ENCODE peak calls at places on chromosomes 2 and 18, in eight cellular contexts. B is SK-N-SH, Z is GM23338, R is transverse colon, P is sigmoid colon, F is stomach, H is H1, C is endothelial cell of umbilical vein. Y is an unnamed sample.

GRCh38 chr18:39184176-39184575 is 1618.6 kb upstream of the CELF4 start:
- DNase-seq in F (no peak), C (no peak), R (no peak), P (no peak), Z (no peak), H (no peak), B (peak; percentile 22), Y (no peak)

GRCh38 chr2:19255481-19255880 is 102.9 kb downstream of the OSR1 start:
- DNase-seq in R (no peak), H (no peak), Z (no peak), B (no peak), F (no peak), C (no peak), P (no peak), Y (no peak)

GRCh38 chr2:237998530-237998929 is 31.7 kb downstream of the UBE2F start:
- DNase-seq in R (no peak), Z (no peak), P (no peak), F (no peak), H (no peak), B (no peak), C (peak; percentile 83), Y (no peak)

GRCh38 chr18:47701133-47701532 is 229.3 kb downstream of the SMAD2 start:
- DNase-seq in R (no peak), P (no peak), H (no peak), B (no peak), C (no peak), F (no peak), Z (no peak), Y (no peak)

GRCh38 chr2:24671230-24671629 is 122.0 kb downstream of the PTRHD1 start:
- DNase-seq in R (no peak), F (no peak), B (no peak), P (no peak), C (no peak), Z (no peak), H (no peak), Y (no peak)

GRCh38 chr2:191870744-191871143 is 23.9 kb upstream of the CAVIN2 start:
- DNase-seq in Z (peak; percentile 53), R (no peak), H (no peak), F (no peak), B (no peak), C (peak; percentile 10), P (no peak), Y (no peak)

GRCh38 chr2:70024284-70024683 is 62.9 kb upstream of the ASPRV1 start:
- DNase-seq in R (no peak), F (no peak), H (no peak), Z (peak; percentile 72), P (no peak), C (no peak), B (no peak), Y (peak; percentile 48)

GRCh38 chr2:1746174-1747064 is 2.1 kb upstream of the PXDN start:
- DNase-seq in R (no peak), Z (no peak), P (no peak), F (no peak), C (no peak), H (no peak), B (no peak), Y (peak; percentile 45)

GRCh38 chr2:44237221-44237620 is 38.1 kb upstream of the SLC3A1 start:
- DNase-seq in H (no peak), F (no peak), Z (no peak), B (no peak), C (no peak), R (no peak), P (no peak), Y (no peak)

GRCh38 chr2:197102202-197102601 is 175.7 kb upstream of the PGAP1 start:
- DNase-seq in C (no peak), H (no peak), Z (no peak), F (no peak), P (no peak), B (no peak), R (no peak), Y (no peak)

GRCh38 chr2:127068351-127068741 is 38.6 kb downstream of the BIN1 start:
- DNase-seq in Z (no peak), P (no peak), B (no peak), F (no peak), H (no peak), R (no peak), C (no peak), Y (no peak)

GRCh38 chr2:127067620-127068350 is 39.2 kb downstream of the BIN1 start:
- DNase-seq in B (peak; percentile 87), F (peak; percentile 88), P (peak; percentile 87), R (peak; percentile 84), H (peak; percentile 58), Z (peak; percentile 92), C (peak; percentile 55), Y (no peak)

GRCh38 chr2:127065932-127066318 is 41.0 kb downstream of the BIN1 start:
- DNase-seq in P (no peak), B (no peak), C (no peak), R (no peak), H (no peak), Z (no peak), F (no peak), Y (no peak)

GRCh38 chr2:127065299-127065931 is 41.5 kb downstream of the BIN1 start:
- DNase-seq in P (no peak), F (no peak), C (no peak), Z (no peak), R (no peak), H (no peak), B (no peak), Y (no peak)

GRCh38 chr2:127066942-127067341 is 40.0 kb downstream of the BIN1 start:
- DNase-seq in Z (no peak), P (peak; percentile 89), F (peak; percentile 35), H (no peak), C (no peak), R (peak; percentile 51), B (no peak), Y (peak; percentile 89)
- TF ChIP-seq POLR2AphosphoS5 in Z (no peak), P (peak; percentile 46), F (no peak), H (no peak), C (no peak), R (no peak), B (no peak), Y (no peak)

GRCh38 chr2:106264203-106264602 is 70.1 kb upstream of the UXS1 start:
- DNase-seq in H (no peak), R (no peak), C (no peak), Z (no peak), B (no peak), F (no peak), P (no peak), Y (no peak)
- H3K27ac ChIP-seq in H (no peak overlapping the region), R (no peak overlapping the region), C (no peak overlapping the region), Z (no peak overlapping the region), B (no peak overlapping the region), F (no peak overlapping the region), P (no peak overlapping the region), Y (no peak overlapping the region)

DNA sequence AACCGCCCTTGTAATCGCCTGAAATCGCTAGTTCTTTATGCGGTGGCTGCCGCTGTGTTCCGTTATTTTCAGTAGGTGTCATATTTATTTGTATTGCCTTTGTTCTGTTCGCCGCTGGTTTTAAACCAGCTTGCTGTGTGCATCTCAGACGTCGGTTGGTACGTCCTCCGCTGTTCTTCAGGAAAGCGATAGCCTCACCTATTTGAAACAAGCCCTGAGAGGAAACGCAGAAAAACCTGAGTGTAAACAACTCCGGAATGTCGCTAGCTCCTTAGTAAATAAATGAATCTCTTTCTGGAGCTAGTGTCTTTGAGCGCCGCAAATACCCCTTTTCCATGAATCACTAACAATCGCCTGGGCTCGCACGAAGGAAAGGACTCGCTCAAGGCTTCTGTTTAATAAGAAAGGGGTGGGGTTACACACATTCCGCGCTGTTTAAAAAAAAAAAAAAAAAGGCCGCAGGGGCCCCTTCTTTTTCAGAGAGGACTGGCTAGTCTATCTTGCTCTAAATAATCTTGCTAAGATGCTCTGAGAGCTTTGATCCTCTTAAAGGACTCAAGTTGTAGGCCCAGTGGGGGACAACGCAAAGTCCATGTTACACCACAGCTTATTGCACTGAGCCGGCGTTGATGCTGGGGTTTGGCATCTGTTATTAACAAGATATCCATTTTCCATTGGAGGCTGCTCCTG is 3.0 kb downstream of the HOXD8 start:
- DNase-seq in R (no peak), B (no peak), F (no peak), C (peak; percentile 86), Z (no peak), P (peak; percentile 46), H (no peak), Y (no peak)
- TF ChIP-seq POLR2AphosphoS5 in R (no peak), B (no peak), F (no peak), C (peak; percentile 18), Z (no peak), P (no peak), H (no peak), Y (no peak)

DNA sequence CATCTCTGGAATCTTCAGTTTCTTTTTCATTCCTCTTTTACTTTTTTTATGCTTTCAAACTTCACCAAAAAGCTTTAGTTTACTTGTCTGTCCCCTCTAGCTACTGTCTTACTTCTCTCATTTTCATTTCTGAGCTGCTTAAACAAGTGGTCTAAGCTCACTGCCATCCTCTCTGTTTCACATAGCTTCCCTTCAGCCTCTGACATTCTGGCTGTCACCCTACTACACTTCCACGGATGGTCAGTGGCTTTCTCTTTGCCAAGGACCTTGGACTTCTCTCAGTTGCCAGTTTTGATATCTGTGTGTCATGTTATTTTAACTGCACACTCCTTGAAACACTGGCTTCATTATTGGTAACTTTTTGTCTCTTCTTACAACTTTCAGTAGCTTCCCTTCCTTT is 176.1 kb downstream of the IKZF2 start:
- DNase-seq in R (no peak), B (no peak), F (no peak), C (no peak), P (no peak), H (no peak), Z (no peak), Y (no peak)
- H3K27ac ChIP-seq in R (no peak overlapping the region), B (no peak overlapping the region), F (no peak overlapping the region), C (no peak overlapping the region), P (no peak overlapping the region), H (no peak overlapping the region), Z (no peak overlapping the region), Y (no peak overlapping the region)

Y was measured in suprapubic skin.